ENCODE peak calls at places on chromosomes 12 and 14, in six cellular contexts. One of them, this sample, is unnamed.

GRCh38 chr12:66235626-66236281 is 46.7 kb downstream of the IRAK3 start:
- DNase-seq in HepG2: no peak
- DNase-seq in A549: peak; percentile 27
- DNase-seq in endothelial cell of umbilical vein: peak; percentile 45
- DNase-seq in K562: no peak
- DNase-seq in GM12878: no peak
- DNase-seq in this sample: peak; percentile 62

GRCh38 chr12:112305951-112306350 is 76.3 kb downstream of the HECTD4 start:
- DNase-seq in HepG2: no peak
- DNase-seq in A549: no peak
- DNase-seq in endothelial cell of umbilical vein: no peak
- DNase-seq in K562: no peak
- DNase-seq in GM12878: no peak
- DNase-seq in this sample: no peak

GRCh38 chr14:65103150-65103760 is 938 bp upstream of the MAX start:
- DNase-seq in HepG2: peak; percentile 24
- DNase-seq in A549: peak; percentile 58
- DNase-seq in endothelial cell of umbilical vein: no peak
- DNase-seq in K562: peak; percentile 44
- DNase-seq in GM12878: no peak
- DNase-seq in this sample: peak; percentile 84

GRCh38 chr14:77120771-77121743 is 20.5 kb downstream of the ZDHHC22 start:
- DNase-seq in HepG2: no peak
- DNase-seq in A549: no peak
- DNase-seq in endothelial cell of umbilical vein: no peak
- DNase-seq in K562: no peak
- DNase-seq in GM12878: peak; percentile 97
- DNase-seq in this sample: no peak

GRCh38 chr12:113808095-113808951 is 157.8 kb downstream of the RBM19 start:
- DNase-seq in HepG2: peak; percentile 91
- DNase-seq in A549: no peak
- DNase-seq in endothelial cell of umbilical vein: no peak
- DNase-seq in K562: peak; percentile 61
- DNase-seq in GM12878: no peak
- DNase-seq in this sample: no peak

GRCh38 chr12:124581792-124582424 is 14.5 kb upstream of the NCOR2 start:
- DNase-seq in HepG2: no peak
- DNase-seq in A549: no peak
- DNase-seq in endothelial cell of umbilical vein: no peak
- DNase-seq in K562: no peak
- DNase-seq in GM12878: no peak
- DNase-seq in this sample: no peak

GRCh38 chr12:26786491-26787124 is 46.4 kb downstream of the ITPR2 start:
- DNase-seq in HepG2: no peak
- DNase-seq in A549: no peak
- DNase-seq in endothelial cell of umbilical vein: no peak
- DNase-seq in K562: no peak
- DNase-seq in GM12878: no peak
- DNase-seq in this sample: no peak

GRCh38 chr12:124536613-124537012 is 30.8 kb downstream of the NCOR2 start:
- DNase-seq in HepG2: no peak
- DNase-seq in A549: no peak
- DNase-seq in endothelial cell of umbilical vein: no peak
- DNase-seq in K562: no peak
- DNase-seq in GM12878: no peak
- DNase-seq in this sample: no peak

GRCh38 chr14:101200008-101200649 is 296.6 kb upstream of the RTL1 start:
- DNase-seq in HepG2: no peak
- DNase-seq in A549: no peak
- DNase-seq in endothelial cell of umbilical vein: no peak
- DNase-seq in K562: no peak
- DNase-seq in GM12878: no peak
- DNase-seq in this sample: no peak

GRCh38 chr12:45634273-45634917 is 95.1 kb upstream of the ARID2 start:
- DNase-seq in HepG2: no peak
- DNase-seq in A549: no peak
- DNase-seq in endothelial cell of umbilical vein: no peak
- DNase-seq in K562: no peak
- DNase-seq in GM12878: no peak
- DNase-seq in this sample: no peak

GRCh38 chr14:91313852-91314251 is 69.3 kb upstream of the GPR68 start:
- DNase-seq in HepG2: no peak
- DNase-seq in A549: no peak
- DNase-seq in endothelial cell of umbilical vein: no peak
- DNase-seq in K562: no peak
- DNase-seq in GM12878: no peak
- DNase-seq in this sample: no peak

GRCh38 chr14:22556021-22556989 is 32.7 kb downstream of the DAD1 start:
- DNase-seq in HepG2: no peak
- DNase-seq in A549: no peak
- DNase-seq in endothelial cell of umbilical vein: peak; percentile 52
- DNase-seq in K562: peak; percentile 66
- DNase-seq in GM12878: peak; percentile 98
- DNase-seq in this sample: peak; percentile 99

GRCh38 chr14:22556990-22557623 is 31.9 kb downstream of the DAD1 start:
- DNase-seq in HepG2: peak; percentile 74
- DNase-seq in A549: peak; percentile 77
- DNase-seq in endothelial cell of umbilical vein: peak; percentile 71
- DNase-seq in K562: peak; percentile 83
- DNase-seq in GM12878: no peak
- DNase-seq in this sample: peak; percentile 93

GRCh38 chr14:22553445-22553844 is 35.6 kb downstream of the DAD1 start:
- DNase-seq in HepG2: no peak
- DNase-seq in A549: no peak
- DNase-seq in endothelial cell of umbilical vein: no peak
- DNase-seq in K562: no peak
- DNase-seq in GM12878: no peak
- DNase-seq in this sample: no peak

GRCh38 chr14:22554706-22555572 is 34.1 kb downstream of the DAD1 start:
- DNase-seq in HepG2: no peak
- DNase-seq in A549: no peak
- DNase-seq in endothelial cell of umbilical vein: no peak
- DNase-seq in K562: no peak
- DNase-seq in GM12878: no peak
- DNase-seq in this sample: no peak

GRCh38 chr14:22555573-22556011 is 33.4 kb downstream of the DAD1 start:
- DNase-seq in HepG2: no peak
- DNase-seq in A549: no peak
- DNase-seq in endothelial cell of umbilical vein: no peak
- DNase-seq in K562: no peak
- DNase-seq in GM12878: peak; percentile 84
- DNase-seq in this sample: peak; percentile 83
- TF ChIP-seq MAX in HepG2: no peak
- TF ChIP-seq MAX in A549: no peak
- TF ChIP-seq MAX in endothelial cell of umbilical vein: no peak
- TF ChIP-seq MAX in K562: no peak
- TF ChIP-seq MAX in GM12878: no peak
- TF ChIP-seq MAX in this sample: no peak

DNA sequence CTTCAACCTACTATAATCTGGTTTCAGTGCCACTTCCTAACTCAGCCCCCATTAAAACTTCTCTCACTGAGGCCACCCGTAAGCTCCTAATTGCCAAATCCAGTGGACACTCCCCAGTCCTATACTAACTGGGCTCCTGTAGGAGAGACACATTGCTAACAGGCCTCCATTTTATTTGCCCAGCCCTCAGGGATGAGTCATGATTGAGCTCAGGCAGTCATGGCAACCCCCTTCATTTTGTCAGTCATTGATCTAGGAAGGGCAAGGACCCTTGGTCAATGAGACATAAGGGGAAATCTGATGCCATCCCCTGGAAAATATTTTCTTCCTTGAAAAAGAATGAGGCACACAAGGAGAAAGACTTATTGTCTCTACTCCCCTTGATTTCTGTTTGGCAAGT is 70.1 kb upstream of the HIF1A start:
- DNase-seq in HepG2: peak; percentile 24
- DNase-seq in A549: peak; percentile 23
- DNase-seq in endothelial cell of umbilical vein: no peak
- DNase-seq in K562: no peak
- DNase-seq in GM12878: no peak
- DNase-seq in this sample: peak; percentile 9
- TF ChIP-seq MYC in HepG2: no peak
- TF ChIP-seq MYC in A549: no peak
- TF ChIP-seq MYC in endothelial cell of umbilical vein: no peak
- TF ChIP-seq MYC in K562: no peak
- TF ChIP-seq MYC in GM12878: no peak
- TF ChIP-seq MYC in this sample: no peak

GRCh38 chr14:71521736-71522135 is 410.5 kb upstream of the RGS6 start:
- DNase-seq in HepG2: no peak
- DNase-seq in A549: no peak
- DNase-seq in endothelial cell of umbilical vein: no peak
- DNase-seq in K562: no peak
- DNase-seq in GM12878: no peak
- DNase-seq in this sample: no peak
- H3K4me3 ChIP-seq in HepG2: no peak overlapping the region
- H3K4me3 ChIP-seq in A549: no peak overlapping the region
- H3K4me3 ChIP-seq in endothelial cell of umbilical vein: no peak overlapping the region
- H3K4me3 ChIP-seq in K562: no peak overlapping the region
- H3K4me3 ChIP-seq in GM12878: no peak overlapping the region
- H3K4me3 ChIP-seq in this sample: no peak overlapping the region

GRCh38 chr14:90154110-90154509 is 92.3 kb downstream of the KCNK13 start:
- DNase-seq in HepG2: no peak
- DNase-seq in A549: no peak
- DNase-seq in endothelial cell of umbilical vein: no peak
- DNase-seq in K562: no peak
- DNase-seq in GM12878: no peak
- DNase-seq in this sample: no peak

GRCh38 chr14:90161129-90161528 is 95.2 kb upstream of the PSMC1 start:
- DNase-seq in HepG2: no peak
- DNase-seq in A549: no peak
- DNase-seq in endothelial cell of umbilical vein: no peak
- DNase-seq in K562: no peak
- DNase-seq in GM12878: no peak
- DNase-seq in this sample: no peak

GRCh38 chr14:90159147-90159546 is 97.2 kb upstream of the PSMC1 start:
- DNase-seq in HepG2: no peak
- DNase-seq in A549: no peak
- DNase-seq in endothelial cell of umbilical vein: no peak
- DNase-seq in K562: no peak
- DNase-seq in GM12878: no peak
- DNase-seq in this sample: no peak

DNA sequence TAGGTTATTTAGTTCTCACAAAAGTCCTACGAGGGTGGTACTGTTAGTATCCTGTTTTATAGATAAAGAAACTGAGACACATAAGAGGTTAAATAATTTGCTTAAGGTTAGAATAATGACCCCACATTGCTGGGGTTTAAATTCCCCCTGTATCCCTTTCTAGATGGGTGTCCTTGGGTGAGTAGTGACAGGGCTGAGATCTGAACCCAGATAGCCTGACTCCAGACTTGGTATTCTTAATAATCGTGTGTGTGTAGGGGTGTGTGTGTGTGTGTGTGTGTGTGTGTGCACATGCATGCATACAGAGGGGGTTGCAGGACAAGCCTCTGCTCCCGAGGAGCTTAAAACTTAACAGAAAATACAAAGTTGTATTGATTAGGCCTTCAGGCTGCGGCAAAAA is 96.7 kb upstream of the PSMC1 start:
- DNase-seq in HepG2: no peak
- DNase-seq in A549: no peak
- DNase-seq in endothelial cell of umbilical vein: no peak
- DNase-seq in K562: no peak
- DNase-seq in GM12878: no peak
- DNase-seq in this sample: no peak
- TF ChIP-seq MAX in HepG2: no peak
- TF ChIP-seq MAX in A549: no peak
- TF ChIP-seq MAX in endothelial cell of umbilical vein: no peak
- TF ChIP-seq MAX in K562: no peak
- TF ChIP-seq MAX in GM12878: no peak
- TF ChIP-seq MAX in this sample: no peak

DNA sequence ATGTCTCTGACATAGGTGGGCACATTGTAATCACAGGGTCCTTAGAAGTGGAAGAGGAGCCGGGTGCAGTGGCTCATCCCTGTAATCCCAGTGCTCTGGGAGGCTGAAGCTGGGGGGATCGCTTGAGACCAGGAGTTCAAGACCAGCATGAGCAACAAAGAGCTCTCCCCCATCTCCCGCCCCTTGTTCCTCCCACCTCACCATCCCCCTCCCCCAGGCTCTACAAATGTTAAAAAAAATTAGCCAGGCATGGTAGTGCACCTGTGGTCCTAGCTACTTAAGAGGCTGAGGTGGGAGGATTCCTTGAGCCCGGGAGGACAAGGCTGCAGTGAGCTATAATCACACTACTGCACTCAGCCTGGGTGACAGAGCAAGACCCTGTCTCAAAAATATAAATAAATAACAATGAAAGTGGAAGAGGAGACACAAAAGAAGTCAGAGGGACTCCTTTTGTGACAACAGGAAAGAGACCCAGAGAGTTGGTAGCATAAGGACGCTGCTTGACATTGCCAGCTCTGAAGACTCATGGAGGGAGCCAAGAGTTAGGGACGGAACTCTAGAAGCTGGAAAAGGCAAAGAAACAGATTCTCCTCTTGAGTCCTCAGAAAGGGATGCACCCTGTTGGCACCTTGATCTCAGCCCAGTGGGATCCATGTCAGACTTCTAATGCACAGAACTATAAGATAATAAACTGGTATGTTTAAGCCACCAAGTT is 29.6 kb upstream of the CSRP2 start:
- DNase-seq in HepG2: no peak
- DNase-seq in A549: no peak
- DNase-seq in endothelial cell of umbilical vein: no peak
- DNase-seq in K562: no peak
- DNase-seq in GM12878: no peak
- DNase-seq in this sample: no peak
- TF ChIP-seq MYC in HepG2: no peak
- TF ChIP-seq MYC in A549: no peak
- TF ChIP-seq MYC in endothelial cell of umbilical vein: no peak
- TF ChIP-seq MYC in K562: no peak
- TF ChIP-seq MYC in GM12878: no peak
- TF ChIP-seq MYC in this sample: no peak